ENCODE peak calls at places on chromosome 16, in five cellular contexts. H is stomach, J is NAMALWA, B is stromal cell of bone marrow, K is G401. A is an unnamed sample.

GRCh38 chr16:80591071-80591935 is 50.5 kb downstream of the DYNLRB2 start:
- DNase-seq in H (no peak), J (no peak), B (no peak), K (no peak), A (no peak)

GRCh38 chr16:12225816-12226480 is 249.4 kb downstream of the SNX29 start:
- DNase-seq in H (no peak), J (no peak), B (no peak), K (no peak), A (no peak)

GRCh38 chr16:424033-424622 is 1.3 kb upstream of the RAB11FIP3 start:
- DNase-seq in H (peak; percentile 35), J (no peak), B (peak; percentile 97), K (peak; percentile 80), A (peak; percentile 69)

GRCh38 chr16:30658731-30659506 is 688 bp downstream of the FBRS start:
- DNase-seq in H (peak; percentile 73), J (peak; percentile 98), B (peak; percentile 94), K (peak; percentile 98), A (peak; percentile 84)

GRCh38 chr16:88651276-88651988 is 579 bp upstream of the CYBA start:
- DNase-seq in H (peak; percentile 63), J (peak; percentile 95), B (no peak), K (no peak), A (peak; percentile 56)

GRCh38 chr16:12415072-12415471 is 388.6 kb downstream of the CPPED1 start:
- DNase-seq in H (no peak), J (no peak), B (no peak), K (no peak), A (no peak)

GRCh38 chr16:84810518-84811273 is 9.1 kb upstream of the CRISPLD2 start:
- DNase-seq in H (no peak), J (no peak), B (peak; percentile 90), K (no peak), A (no peak)

GRCh38 chr16:64287667-64288521 is 834.0 kb downstream of the CDH11 start:
- DNase-seq in H (no peak), J (no peak), B (no peak), K (no peak), A (no peak)

GRCh38 chr16:3716831-3717234 is 491 bp downstream of the TRAP1 start:
- DNase-seq in H (no peak), J (peak; percentile 74), B (no peak), K (peak; percentile 37), A (no peak)

GRCh38 chr16:11896776-11897175 is 19.0 kb downstream of the GSPT1 start:
- DNase-seq in H (no peak), J (no peak), B (peak; percentile 79), K (no peak), A (no peak)

GRCh38 chr16:78184554-78185183 is 85.2 kb downstream of the WWOX start:
- DNase-seq in H (no peak), J (no peak), B (peak; percentile 36), K (peak; percentile 58), A (no peak)

A was measured in lung.